ENCODE peak calls at places on chromosomes 2 and 18, in four cellular contexts. W is coronary artery, F is fibroblast of lung, U is spleen. G is an unnamed sample.

GRCh38 chr2:153235516-153235915 is 243.0 kb downstream of the RPRM start:
- DNase-seq in W (no peak), U (no peak), F (no peak), G (no peak)

GRCh38 chr2:84849271-84849952 is 31.5 kb downstream of the TRABD2A start:
- DNase-seq in F (peak), U (no peak), W (no peak), G (no peak)

GRCh38 chr2:94992360-94992759 is 33.1 kb upstream of the MAL start:
- DNase-seq in W (no peak), F (no peak), U (no peak), G (no peak)

GRCh38 chr2:217283505-217283904 is 423.6 kb upstream of the TNP1 start:
- DNase-seq in U (no peak), F (peak), W (no peak), G (no peak)

GRCh38 chr2:224347181-224348051 is 54.5 kb downstream of the FAM124B start:
- DNase-seq in F (no peak), U (no peak), W (no peak), G (no peak)

GRCh38 chr2:191376981-191377629 is 131.9 kb downstream of the MYO1B start:
- DNase-seq in W (peak), U (no peak), F (peak), G (peak)

GRCh38 chr2:1613731-1614354 is 130.5 kb downstream of the PXDN start:
- DNase-seq in U (no peak), W (no peak), F (no peak), G (peak)

GRCh38 chr2:8239402-8240127 is 442.3 kb upstream of the ID2 start:
- DNase-seq in F (no peak), U (no peak), W (no peak), G (no peak)

GRCh38 chr18:48785686-48786470 is 164.9 kb downstream of the SMAD7 start:
- DNase-seq in F (no peak), U (peak), W (no peak), G (no peak)

DNA sequence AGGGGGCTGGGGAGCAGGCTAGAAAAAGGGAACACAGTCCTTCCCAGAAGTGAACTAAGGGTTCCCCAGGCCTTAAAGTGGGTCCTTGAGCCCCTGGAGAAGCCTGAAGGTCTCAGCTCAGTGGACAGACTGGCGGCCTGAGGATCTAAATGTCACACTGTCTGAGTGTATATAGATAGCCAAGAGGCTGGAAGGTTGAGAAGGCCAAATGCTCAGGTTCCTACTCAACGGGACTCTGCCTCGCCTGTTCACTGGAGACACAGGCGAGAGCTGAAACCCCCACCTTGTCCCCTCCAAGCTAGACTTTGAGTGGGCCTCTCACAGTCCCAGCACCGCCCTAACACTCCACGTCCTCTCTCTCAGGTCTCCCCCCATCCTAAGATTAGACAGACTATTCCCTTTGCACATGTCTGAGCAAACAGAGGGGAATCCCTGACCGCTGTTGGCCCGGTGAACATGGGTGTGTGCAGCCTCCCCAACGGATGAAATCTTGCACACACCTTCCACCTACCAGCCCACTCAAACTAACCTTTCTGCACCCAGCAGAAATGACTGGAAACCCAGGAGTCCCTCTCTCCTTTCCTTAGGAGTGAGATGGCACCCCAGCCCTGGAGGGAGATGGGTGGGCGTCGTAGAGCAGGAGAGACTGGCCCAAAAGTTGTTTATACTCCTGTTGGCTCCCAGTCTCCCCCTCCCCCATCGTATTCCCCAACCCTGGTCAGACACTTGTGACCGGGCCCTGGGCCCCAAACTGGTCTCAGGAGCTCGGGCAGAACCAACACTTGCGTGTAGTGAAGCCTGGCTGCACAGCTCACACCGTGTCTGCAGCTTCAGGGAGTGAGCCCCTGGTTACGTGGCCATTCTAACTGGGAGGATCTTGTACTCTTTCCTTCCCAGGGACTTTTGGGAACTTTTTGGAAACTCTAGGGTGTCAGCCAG is 1.9 kb downstream of the PKDCC start:
- DNase-seq in U (peak), W (no peak), F (peak), G (no peak)
- H3K4me3 ChIP-seq in U (peak), W (peak), F (peak), G (peak)

DNA sequence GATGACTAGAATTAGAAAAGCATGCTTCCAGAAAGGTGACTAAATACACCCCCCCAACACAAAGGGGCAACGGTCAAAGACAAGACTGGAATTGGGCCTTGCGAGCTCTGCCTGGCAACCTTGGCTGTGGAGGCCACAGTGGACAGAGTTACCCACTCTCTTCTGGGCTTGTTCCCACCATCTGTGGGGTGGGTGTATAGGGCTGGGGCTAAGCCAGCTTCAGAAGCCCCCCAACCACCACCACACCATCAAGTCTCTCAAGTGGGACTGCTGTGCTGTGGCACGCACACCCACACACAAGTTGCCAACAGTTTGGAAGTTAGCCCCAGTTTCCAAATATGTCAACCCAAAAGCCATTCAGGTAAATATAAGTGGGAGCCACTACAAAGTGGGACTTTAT is 7.8 kb downstream of the NFE2L2 start:
- DNase-seq in W (no peak), F (no peak), U (no peak), G (no peak)
- H3K4me3 ChIP-seq in W (peak), F (no peak), U (no peak), G (no peak)

DNA sequence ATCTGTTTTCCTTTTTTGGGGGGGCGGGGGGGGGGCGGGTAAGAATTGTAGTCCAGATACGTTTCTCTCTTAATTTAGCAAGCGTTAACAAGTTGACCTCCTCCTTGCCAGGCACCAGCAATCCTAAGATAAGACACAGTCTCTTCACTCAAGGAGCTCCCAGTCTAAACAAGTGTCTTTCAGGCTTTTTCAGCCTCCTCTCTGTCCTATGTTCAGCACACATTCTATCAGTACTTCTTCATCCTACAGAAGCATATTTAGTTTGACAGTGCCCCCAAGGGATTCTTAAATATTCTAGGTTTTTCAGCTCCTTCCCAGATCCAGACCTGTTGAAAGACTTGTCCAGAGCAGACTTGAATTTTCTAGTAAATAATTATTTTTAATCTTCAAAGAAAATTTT is 2.7 kb downstream of the PPP1CB start:
- DNase-seq in W (no peak), F (peak), U (no peak), G (peak)
- H3K4me3 ChIP-seq in W (peak), F (no peak), U (peak), G (peak)

DNA sequence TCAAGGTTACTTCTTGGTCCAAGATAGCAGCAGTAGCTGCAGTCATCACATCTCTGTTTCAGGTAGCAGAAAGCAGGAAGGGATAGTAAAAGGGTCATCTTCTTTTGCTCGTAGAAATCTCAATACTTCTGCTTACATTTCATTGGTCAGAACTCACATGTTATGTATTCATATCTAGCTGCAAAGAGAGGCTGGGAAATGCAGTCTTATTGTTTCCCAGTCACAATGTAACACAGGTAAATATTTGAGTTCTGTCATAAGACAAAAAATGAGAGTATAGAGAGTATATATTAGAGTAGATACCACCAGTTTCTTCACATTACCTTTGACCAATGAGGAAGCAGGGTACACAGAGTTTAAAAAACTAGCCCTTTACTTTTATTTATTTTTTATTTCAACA is 132.4 kb upstream of the ITGA6 start:
- DNase-seq in U (no peak), F (no peak), W (no peak), G (no peak)
- H3K4me3 ChIP-seq in U (no peak), F (no peak), W (no peak), G (no peak)

DNA sequence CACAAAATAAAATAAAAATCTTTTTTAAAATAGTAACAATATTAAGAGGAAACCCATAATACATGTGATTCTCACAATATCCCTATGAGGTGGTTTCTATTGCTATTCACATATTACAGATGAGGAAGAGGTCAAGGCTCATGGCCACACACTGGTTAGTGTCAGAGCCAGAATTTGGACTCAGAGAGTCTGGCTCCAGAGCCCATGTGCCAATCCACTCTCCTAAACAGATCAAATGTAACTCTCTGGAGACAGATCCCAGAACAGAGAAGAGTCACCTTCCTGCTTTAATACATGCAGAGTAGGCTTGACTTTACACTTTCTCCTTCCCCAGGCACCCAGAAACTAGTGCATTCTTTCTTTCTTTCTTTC is 10.1 kb upstream of the SLC11A1 start:
- DNase-seq in U (peak), W (no peak), F (no peak), G (no peak)
- H3K4me3 ChIP-seq in U (no peak), W (no peak), F (no peak), G (no peak)

GRCh38 chr2:184599054-184599874 is 935 bp downstream of the ZNF804A start:
- DNase-seq in F (peak), W (no peak), U (no peak), G (peak)

GRCh38 chr2:184599875-184600227 is 1.5 kb downstream of the ZNF804A start:
- DNase-seq in U (no peak), F (peak), W (no peak), G (no peak)

GRCh38 chr2:184597996-184598312 is 375 bp upstream of the ZNF804A start:
- DNase-seq in W (no peak), F (no peak), U (no peak), G (no peak)

GRCh38 chr2:184598313-184599053 is at the start of gene ZNF804A:
- DNase-seq in U (peak), W (peak), F (peak), G (peak)

DNA sequence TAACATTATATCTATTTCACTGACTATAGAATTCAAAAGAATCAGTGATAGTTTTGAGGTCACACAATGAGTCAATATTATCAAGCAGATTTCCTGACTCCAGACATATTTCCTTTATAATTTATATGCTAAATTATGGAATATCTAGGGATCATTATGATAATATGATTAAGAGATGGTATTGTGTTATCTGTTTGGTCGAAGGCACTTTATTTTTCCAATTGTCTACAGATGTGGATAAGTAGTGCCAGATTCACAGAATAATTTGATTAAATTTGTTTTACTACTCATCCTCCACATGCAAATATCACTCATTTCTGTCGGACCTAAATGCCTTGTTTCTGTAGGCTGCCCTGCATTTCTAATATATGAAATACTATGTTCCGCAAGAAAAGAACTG is 4.4 kb downstream of the ZNF804A start:
- DNase-seq in U (no peak), F (no peak), W (no peak), G (no peak)
- H3K4me3 ChIP-seq in U (no peak), F (no peak), W (no peak), G (no peak)

DNA sequence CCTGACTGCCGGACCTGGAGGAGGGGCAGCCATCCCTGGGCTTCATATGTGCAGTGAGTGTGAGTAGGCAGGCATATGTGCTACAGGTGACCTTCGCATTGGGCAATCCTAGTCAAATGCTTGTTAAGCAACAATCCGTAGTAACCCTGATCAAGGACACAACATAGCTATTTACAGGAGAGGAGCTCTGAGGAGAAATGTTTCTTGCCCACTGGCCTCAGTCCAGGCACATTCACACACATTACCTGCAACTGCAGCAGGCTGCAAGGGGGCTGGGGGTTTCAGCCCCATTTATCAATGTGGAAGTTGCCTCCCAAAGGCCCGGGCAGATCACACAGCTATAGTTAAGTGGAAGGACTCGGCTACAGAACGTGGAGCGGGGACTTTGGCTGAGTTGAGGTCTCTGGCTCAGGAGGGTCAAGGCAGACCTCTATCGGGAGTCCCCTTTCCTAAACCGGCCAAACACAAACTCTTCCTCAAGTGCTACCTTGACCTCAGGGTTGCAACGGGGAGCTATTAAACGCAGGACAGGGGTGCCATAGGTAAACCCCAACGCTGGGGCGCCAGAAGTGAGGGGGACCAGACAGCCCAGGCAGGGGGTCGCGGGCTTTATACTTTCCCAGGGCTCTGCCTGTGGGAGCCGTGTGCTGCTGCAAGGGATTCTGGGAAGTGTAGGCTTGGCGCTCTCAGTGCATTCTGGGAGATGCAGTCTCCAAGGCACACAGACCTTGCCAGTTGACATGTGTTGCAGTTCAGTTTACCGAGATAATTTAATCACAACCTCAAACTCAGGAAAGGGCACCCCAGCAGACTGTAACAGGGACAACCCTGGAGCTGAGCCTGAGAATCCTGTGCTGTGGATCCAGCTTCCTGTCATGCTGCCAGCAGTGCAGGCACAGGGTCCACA is 9.4 kb downstream of the KHK start:
- DNase-seq in U (peak), F (peak), W (no peak), G (peak)
- H3K4me3 ChIP-seq in U (peak), F (no peak), W (peak), G (peak)

DNA sequence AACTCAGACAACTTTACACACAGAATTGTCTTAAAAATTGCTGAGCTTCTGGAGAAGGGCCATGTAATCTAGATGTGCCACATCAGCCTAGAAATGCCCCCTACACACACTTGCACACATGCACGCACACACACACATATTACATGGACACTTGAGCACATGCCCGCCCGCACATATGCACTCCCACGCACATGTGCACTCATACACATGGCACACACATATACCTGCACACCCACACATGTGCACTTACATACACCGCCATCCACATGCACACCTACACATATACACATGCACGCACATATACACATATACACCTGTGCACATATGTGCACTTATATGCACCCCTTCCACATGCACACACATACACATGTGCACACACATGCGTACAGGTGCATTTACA is 213.7 kb downstream of the SEPTIN10 start:
- DNase-seq in U (no peak), F (no peak), W (no peak), G (no peak)
- H3K4me3 ChIP-seq in U (no peak), F (no peak), W (no peak), G (no peak)

GRCh38 chr2:172465417-172466334 is 38.3 kb downstream of the ITGA6 start:
- DNase-seq in U (peak), F (peak), W (no peak), G (peak)
- H3K4me3 ChIP-seq in U (no peak), F (peak), W (peak), G (peak)